ENCODE peak calls at places on chromosome 13, in nine cellular contexts. X is ecto neural progenitor cell; L is AG08395; J is BE2C; K is brain microvascular endothelial cell; T is activated naive CD8-positive, alpha-beta T cell treated with anti-CD3 and anti-CD28 coated beads for 36 hours; G is activated CD4-positive, CD25-positive, alpha-beta regulatory T cell; B is GM23248; I is T follicular helper cell. Q is an unnamed sample.

GRCh38 chr13:56924401-56924800 is 216.3 kb upstream of the PRR20A start:
- DNase-seq in X (no peak), L (no peak), J (no peak), K (no peak), T (no peak), G (no peak), B (no peak), I (no peak), Q (no peak)

GRCh38 chr13:21759911-21760310 is 89.0 kb downstream of the FGF9 start:
- DNase-seq in X (no peak), L (no peak), J (no peak), K (no peak), T (no peak), G (no peak), B (no peak), I (no peak), Q (no peak)

GRCh38 chr13:44331912-44332840 is 41.4 kb upstream of the SERP2 start:
- DNase-seq in X (no peak), L (peak), J (peak), K (peak), T (no peak), G (no peak), B (peak), I (no peak), Q (peak)

GRCh38 chr13:94115054-94115453 is 364.4 kb downstream of the DCT start:
- DNase-seq in X (no peak), L (no peak), J (no peak), K (no peak), T (no peak), G (no peak), B (no peak), I (no peak), Q (no peak)

GRCh38 chr13:28110414-28110813 is 10.0 kb upstream of the FLT3 start:
- DNase-seq in X (no peak), L (no peak), J (no peak), K (no peak), T (no peak), G (no peak), B (no peak), I (no peak), Q (no peak)

GRCh38 chr13:106001443-106001842 is 534.0 kb downstream of the EFNB2 start:
- DNase-seq in X (no peak), L (no peak), J (no peak), K (no peak), T (no peak), G (no peak), B (no peak), I (no peak), Q (no peak)

GRCh38 chr13:48504606-48505369 is 28.1 kb downstream of the RCBTB2 start:
- DNase-seq in X (no peak), L (no peak), J (no peak), K (no peak), T (no peak), G (no peak), B (no peak), I (no peak), Q (no peak)

GRCh38 chr13:23673354-23673753 is 103.1 kb downstream of the TNFRSF19 start:
- DNase-seq in X (no peak), L (peak), J (no peak), K (peak), T (no peak), G (no peak), B (peak), I (no peak), Q (peak)